ENCODE peak calls at places on chromosomes 13 and 19, in seven cellular contexts. M is keratinocyte; D is IMR-90; U is heart right ventricle; E is Peyer's patch; Y is tibial nerve; N is CD8-positive, alpha-beta T cell. G is an unnamed sample.

GRCh38 chr19:13492128-13492527 is 14.2 kb downstream of the CACNA1A start:
- DNase-seq in D (peak; percentile 93), E (no peak), N (no peak), U (no peak), M (no peak), Y (no peak), G (no peak)

GRCh38 chr19:15812059-15812722 is 3.3 kb downstream of the OR10H1 start:
- DNase-seq in D (no peak), E (peak; percentile 64), U (no peak), Y (no peak), M (no peak), N (peak; percentile 50), G (no peak)

GRCh38 chr13:35957174-35957867 is 173.9 kb downstream of the DCLK1 start:
- DNase-seq in E (no peak), Y (no peak), D (peak; percentile 50), M (no peak), N (no peak), U (no peak), G (no peak)

GRCh38 chr19:18173054-18173571 is 500 bp upstream of the IFI30 start:
- DNase-seq in D (no peak), N (no peak), M (no peak), Y (no peak), E (peak; percentile 87), U (no peak), G (no peak)

GRCh38 chr19:13208131-13208963 is 58.1 kb downstream of the IER2 start:
- DNase-seq in N (peak; percentile 62), E (peak; percentile 79), D (peak; percentile 76), M (no peak), U (peak; percentile 80), Y (peak; percentile 35), G (peak; percentile 80)

GRCh38 chr19:6319376-6319775 is 14.0 kb downstream of the ACER1 start:
- DNase-seq in E (no peak), U (no peak), D (no peak), Y (no peak), N (no peak), M (no peak), G (no peak)

GRCh38 chr13:21365574-21365973 is 93.5 kb downstream of the ZDHHC20 start:
- DNase-seq in N (peak; percentile 33), M (no peak), Y (no peak), D (no peak), U (no peak), E (no peak), G (no peak)

GRCh38 chr19:10712754-10713153 is 5.1 kb upstream of the DNM2 start:
- DNase-seq in Y (no peak), N (no peak), E (peak; percentile 84), U (no peak), D (no peak), M (no peak), G (no peak)

GRCh38 chr19:15640294-15640903 is at the start of gene CYP4F3:
- DNase-seq in M (no peak), D (no peak), U (peak; percentile 43), Y (peak; percentile 62), E (peak; percentile 95), N (no peak), G (no peak)

GRCh38 chr13:84439108-84439507 is 556.8 kb upstream of the SLITRK1 start:
- DNase-seq in N (no peak), Y (no peak), D (peak; percentile 58), U (no peak), E (no peak), M (peak; percentile 21), G (no peak)

GRCh38 chr13:37869506-37869755 is 141 bp downstream of the TRPC4 start:
- DNase-seq in E (no peak), M (no peak), U (no peak), Y (no peak), N (no peak), D (no peak), G (no peak)

GRCh38 chr13:86831084-86831483 is 840.1 kb upstream of the SLITRK5 start:
- DNase-seq in N (no peak), U (no peak), Y (no peak), E (no peak), D (no peak), M (no peak), G (no peak)

GRCh38 chr19:9070066-9070465 is 16.8 kb upstream of the OR1M1 start:
- DNase-seq in E (no peak), M (no peak), U (no peak), N (no peak), D (no peak), Y (no peak), G (no peak)

GRCh38 chr13:106145997-106146864 is 389.2 kb downstream of the EFNB2 start:
- DNase-seq in D (no peak), U (no peak), Y (no peak), N (no peak), M (no peak), E (peak; percentile 71), G (no peak)

GRCh38 chr13:112894673-112895481 is 74.1 kb upstream of the MCF2L start:
- DNase-seq in U (no peak), Y (no peak), E (no peak), D (no peak), M (no peak), N (no peak), G (no peak)

DNA sequence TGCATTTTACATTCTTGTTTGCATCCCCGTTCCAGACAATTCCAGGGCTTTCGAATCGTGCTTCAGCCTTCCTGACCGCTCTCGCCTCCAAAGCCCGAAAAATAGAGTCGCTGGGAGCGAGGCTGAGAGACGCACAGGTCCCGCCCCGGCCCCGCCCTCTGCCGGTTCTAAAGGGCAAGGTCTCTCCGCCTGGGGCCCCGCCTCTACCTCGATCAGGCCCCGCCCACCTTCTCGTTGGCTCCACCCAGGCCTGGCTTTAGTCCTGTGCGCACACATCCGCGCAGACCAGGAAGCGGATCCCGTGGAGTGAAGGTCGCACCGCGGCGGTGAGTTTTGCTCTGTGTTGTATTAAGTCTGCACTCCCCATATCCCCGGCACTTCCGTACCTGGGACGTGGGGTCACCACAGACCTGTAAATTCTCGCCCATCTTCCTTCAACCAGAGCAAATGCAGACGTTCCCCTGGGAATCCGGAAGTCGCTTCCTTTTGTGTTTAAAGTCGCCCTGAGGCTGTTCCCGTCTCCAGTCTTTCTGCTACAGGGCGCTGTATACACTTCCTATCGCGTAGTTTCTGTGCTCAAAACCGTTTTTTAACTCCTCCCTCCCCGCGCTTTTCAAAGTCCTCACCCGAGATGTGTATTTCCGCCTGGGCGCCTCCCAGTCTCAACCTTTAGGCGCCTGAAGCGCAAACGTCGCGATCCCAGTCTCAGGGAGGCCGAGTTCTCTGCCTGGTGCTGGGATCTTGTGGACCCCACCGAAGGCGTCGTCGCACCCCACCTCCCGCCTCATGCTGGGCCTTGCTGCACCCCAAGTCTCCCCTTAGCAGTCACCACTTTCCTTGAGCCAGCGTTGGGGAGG is at the start of gene ZNF701:
- DNase-seq in N (peak; percentile 96), U (peak; percentile 95), E (peak; percentile 98), D (peak; percentile 88), M (peak; percentile 53), Y (peak; percentile 93), G (peak; percentile 81)
- TF ChIP-seq CTCF in N (peak; percentile 30), U (peak; percentile 47), E (peak; percentile 15), D (peak; percentile 20), M (no peak), Y (peak; percentile 59), G (peak; percentile 48)

GRCh38 chr19:2047076-2047448 is 4.0 kb downstream of the MKNK2 start:
- DNase-seq in M (no peak), E (no peak), Y (no peak), D (no peak), U (no peak), N (no peak), G (no peak)

GRCh38 chr19:2044709-2045500 is 6.1 kb downstream of the MKNK2 start:
- DNase-seq in E (no peak), D (no peak), N (no peak), U (no peak), Y (no peak), M (no peak), G (no peak)

GRCh38 chr19:2047449-2048103 is 3.5 kb downstream of the MKNK2 start:
- DNase-seq in D (no peak), U (no peak), N (no peak), E (peak; percentile 87), Y (no peak), M (no peak), G (no peak)

GRCh38 chr19:2045501-2046045 is 5.5 kb downstream of the MKNK2 start:
- DNase-seq in Y (no peak), E (no peak), M (no peak), D (no peak), N (no peak), U (no peak), G (no peak)

GRCh38 chr19:2046046-2046907 is 4.8 kb downstream of the MKNK2 start:
- DNase-seq in U (no peak), E (no peak), D (no peak), N (no peak), Y (no peak), M (no peak), G (no peak)
- H3K27ac ChIP-seq in U (peak overlapping the region; percentile 91), E (peak overlapping the region; percentile 14), D (no peak overlapping the region), N (no peak overlapping the region), Y (peak overlapping the region; percentile 99), M (no peak overlapping the region), G (peak overlapping the region; percentile 57)

GRCh38 chr19:48872884-48873475 is 759 bp downstream of the PPP1R15A start:
- DNase-seq in M (peak; percentile 77), N (peak; percentile 79), Y (peak; percentile 89), D (peak; percentile 94), E (peak; percentile 95), U (peak; percentile 95), G (peak; percentile 95)
- H3K4me1 ChIP-seq in M (peaks cover 12% of the 10 kb centered on the region), N (peaks cover 32% of the 10 kb centered on the region), Y (peaks cover 44% of the 10 kb centered on the region), D (peaks cover 11% of the 10 kb centered on the region), E (peaks cover 25% of the 10 kb centered on the region), U (peaks cover 33% of the 10 kb centered on the region), G (peaks cover 30% of the 10 kb centered on the region)

GRCh38 chr13:97582170-97582569 is 148.2 kb downstream of the RAP2A start:
- DNase-seq in U (no peak), Y (no peak), D (no peak), E (no peak), N (no peak), M (no peak), G (no peak)
- TF ChIP-seq CTCF in U (no peak), Y (no peak), D (no peak), E (no peak), N (no peak), M (no peak), G (no peak)

GRCh38 chr19:45653634-45654033 is 14.4 kb upstream of the GIPR start:
- DNase-seq in Y (no peak), N (no peak), D (no peak), E (no peak), U (no peak), M (no peak), G (no peak)

GRCh38 chr19:45657520-45658163 is 10.4 kb upstream of the GIPR start:
- DNase-seq in D (no peak), M (no peak), E (no peak), Y (no peak), N (no peak), U (no peak), G (no peak)

GRCh38 chr19:45659096-45659729 is 8.8 kb upstream of the GIPR start:
- DNase-seq in E (no peak), M (no peak), U (no peak), Y (no peak), N (no peak), D (no peak), G (no peak)

GRCh38 chr19:45650722-45651121 is 11.5 kb upstream of the EML2 start:
- DNase-seq in D (no peak), N (no peak), M (no peak), U (no peak), E (no peak), Y (no peak), G (no peak)

GRCh38 chr19:45655073-45655472 is 12.9 kb upstream of the GIPR start:
- DNase-seq in N (no peak), U (no peak), M (no peak), E (no peak), D (no peak), Y (no peak), G (no peak)
- H3K27ac ChIP-seq in N (no peak overlapping the region), U (no peak overlapping the region), M (no peak overlapping the region), E (no peak overlapping the region), D (no peak overlapping the region), Y (no peak overlapping the region), G (no peak overlapping the region)

G was measured in ascending aorta.